ENCODE peak calls at places on chromosomes 3 and 15, in four cellular contexts. B, U, C and X are unnamed samples.

GRCh38 chr3:192409203-192409837 is 318.0 kb downstream of the FGF12 start:
- DNase-seq in B (no peak), U (peak), C (peak), X (no peak)

GRCh38 chr15:77895742-77896141 is 181.8 kb downstream of the TBC1D2B start:
- DNase-seq in B (no peak), U (no peak), C (no peak), X (no peak)

GRCh38 chr15:62125763-62126162 is 39.3 kb downstream of the C2CD4B start:
- DNase-seq in B (no peak), U (no peak), C (no peak), X (peak)

GRCh38 chr15:66622677-66623076 is 56.9 kb upstream of the LCTL start:
- DNase-seq in B (no peak), U (no peak), C (no peak), X (no peak)

GRCh38 chr3:25493786-25494185 is 65.7 kb downstream of the RARB start:
- DNase-seq in B (no peak), U (no peak), C (no peak), X (no peak)

GRCh38 chr3:123339302-123339701 is 109.6 kb downstream of the ADCY5 start:
- DNase-seq in B (no peak), U (no peak), C (no peak), X (no peak)

GRCh38 chr3:152937234-152937633 is 102.3 kb downstream of the P2RY1 start:
- DNase-seq in B (no peak), U (no peak), C (no peak), X (no peak)

GRCh38 chr15:25905140-25905539 is 42.0 kb upstream of the ATP10A start:
- DNase-seq in B (no peak), U (no peak), C (no peak), X (no peak)

GRCh38 chr3:119314821-119315220 is 20.6 kb downstream of the ARHGAP31 start:
- DNase-seq in B (no peak), U (no peak), C (no peak), X (no peak)

GRCh38 chr3:31164398-31164797 is 269.9 kb upstream of the GADL1 start:
- DNase-seq in B (no peak), U (no peak), C (no peak), X (no peak)

GRCh38 chr3:31167666-31168065 is 273.2 kb upstream of the GADL1 start:
- DNase-seq in B (no peak), U (no peak), C (no peak), X (no peak)

GRCh38 chr3:31165399-31165860 is 271.0 kb upstream of the GADL1 start:
- DNase-seq in B (no peak), U (no peak), C (no peak), X (no peak)

GRCh38 chr3:31161889-31162288 is 267.4 kb upstream of the GADL1 start:
- DNase-seq in B (no peak), U (no peak), C (no peak), X (no peak)

GRCh38 chr3:31166249-31166885 is 271.9 kb upstream of the GADL1 start:
- DNase-seq in B (no peak), U (peak), C (no peak), X (peak)
- H3K4me3 ChIP-seq in B (no peak), U (no peak), C (no peak), X (no peak)

DNA sequence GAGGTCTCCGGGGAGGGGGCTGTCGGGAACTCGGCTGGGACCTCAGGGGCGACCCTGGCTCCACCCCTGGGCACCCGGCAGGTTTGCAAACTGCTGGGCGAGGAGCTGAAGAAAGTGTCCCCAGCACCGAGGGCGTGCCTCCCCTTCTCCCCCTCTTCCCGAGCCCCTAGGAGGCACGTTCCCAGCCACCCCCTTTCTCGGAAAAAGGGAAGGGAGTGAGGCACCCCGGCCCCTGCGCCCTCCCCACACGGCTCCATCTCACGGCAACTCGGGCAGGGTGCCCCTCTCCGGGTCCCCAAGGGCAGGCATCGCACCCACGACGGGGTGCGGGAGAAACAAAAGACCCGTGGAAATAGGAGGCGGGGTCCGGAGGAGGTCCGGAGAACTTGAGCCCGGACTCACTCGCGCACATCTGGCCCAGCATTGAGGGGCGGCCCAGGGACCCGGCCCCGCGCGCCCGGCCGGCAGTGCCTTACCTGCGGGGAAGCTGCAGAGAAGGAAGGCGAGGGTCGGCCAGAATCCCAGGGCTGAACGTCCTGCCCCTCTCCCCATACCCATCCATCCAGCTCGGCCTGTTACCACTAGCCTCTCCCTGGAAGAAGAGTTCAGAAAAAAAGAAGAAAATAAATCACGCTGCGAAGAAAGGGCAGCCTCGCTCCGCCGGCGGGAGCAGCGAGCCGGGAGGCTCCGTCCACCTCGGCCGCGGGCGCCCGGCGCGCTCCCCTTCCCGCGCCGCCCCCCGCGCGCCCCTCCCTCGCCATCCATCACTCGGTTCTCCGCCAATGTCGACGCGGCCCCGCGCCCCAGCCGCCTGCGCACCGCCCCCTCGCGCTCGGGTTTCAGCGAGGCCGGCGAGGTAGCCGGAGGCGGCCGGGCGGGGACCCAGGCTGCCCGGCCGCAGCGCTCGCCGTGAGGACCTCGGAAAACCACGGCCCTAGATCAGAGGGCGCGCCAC is 16.3 kb downstream of the RGMA start:
- DNase-seq in B (no peak), U (peak), C (peak), X (no peak)
- H3K4me3 ChIP-seq in B (no peak), U (peak), C (peak), X (peak)

GRCh38 chr3:129973853-129974252 is 667 bp upstream of the TRH start:
- DNase-seq in B (no peak), U (no peak), C (no peak), X (no peak)

GRCh38 chr3:129974451-129975331 is at the start of gene TRH:
- DNase-seq in B (no peak), U (no peak), C (peak), X (no peak)

GRCh38 chr3:129979891-129980290 is 5.4 kb downstream of the TRH start:
- DNase-seq in B (no peak), U (no peak), C (no peak), X (no peak)

GRCh38 chr3:129975332-129976090 is 991 bp downstream of the TRH start:
- DNase-seq in B (no peak), U (no peak), C (no peak), X (no peak)

DNA sequence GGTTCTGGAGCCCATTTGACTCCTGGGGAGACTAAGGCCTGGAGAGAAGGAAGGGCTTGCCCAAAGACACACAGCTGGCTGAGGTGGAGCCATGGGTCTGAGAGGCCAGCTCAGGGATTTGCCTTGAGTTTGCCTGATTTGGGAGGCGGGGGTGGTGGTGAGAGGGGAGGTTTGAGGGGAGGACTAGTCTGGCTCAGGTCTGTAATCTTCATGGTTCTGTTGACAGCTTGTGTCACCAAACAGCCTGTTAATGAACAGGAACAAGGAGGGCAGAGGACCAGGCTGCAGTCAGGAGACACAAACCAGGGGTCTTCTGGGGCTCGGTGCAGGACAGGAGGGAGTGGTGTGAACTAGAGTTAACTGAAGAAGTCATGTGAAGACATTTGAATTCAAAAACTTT is 3.6 kb downstream of the TRH start:
- DNase-seq in B (no peak), U (no peak), C (no peak), X (no peak)
- H3K4me3 ChIP-seq in B (no peak), U (no peak), C (no peak), X (no peak)

DNA sequence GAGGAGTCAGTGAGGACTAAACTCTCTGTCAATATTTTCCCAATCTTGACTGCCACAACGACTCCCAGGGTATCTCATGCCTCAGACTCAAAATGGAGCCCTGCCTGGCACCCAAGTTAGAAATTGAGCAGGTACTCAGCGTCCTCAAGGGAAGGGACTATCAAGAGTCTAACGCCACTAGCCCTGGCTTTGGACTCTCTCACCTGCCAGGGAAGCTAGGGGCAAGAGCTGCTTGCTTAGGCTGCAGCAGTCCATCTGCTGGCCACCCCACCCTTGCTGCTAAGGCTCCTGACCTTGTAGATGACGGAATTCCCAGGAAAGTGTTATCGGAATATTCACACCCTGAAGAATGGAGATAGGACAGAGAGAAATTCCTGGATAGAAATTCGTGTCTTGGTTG is 33.0 kb downstream of the ZIC4 start:
- DNase-seq in B (no peak), U (no peak), C (no peak), X (no peak)
- H3K4me3 ChIP-seq in B (no peak), U (no peak), C (no peak), X (no peak)

GRCh38 chr3:42071720-42072582 is 19.2 kb upstream of the TRAK1 start:
- DNase-seq in B (no peak), U (no peak), C (no peak), X (peak)
- H3K4me3 ChIP-seq in B (no peak), U (no peak), C (no peak), X (peak)

DNA sequence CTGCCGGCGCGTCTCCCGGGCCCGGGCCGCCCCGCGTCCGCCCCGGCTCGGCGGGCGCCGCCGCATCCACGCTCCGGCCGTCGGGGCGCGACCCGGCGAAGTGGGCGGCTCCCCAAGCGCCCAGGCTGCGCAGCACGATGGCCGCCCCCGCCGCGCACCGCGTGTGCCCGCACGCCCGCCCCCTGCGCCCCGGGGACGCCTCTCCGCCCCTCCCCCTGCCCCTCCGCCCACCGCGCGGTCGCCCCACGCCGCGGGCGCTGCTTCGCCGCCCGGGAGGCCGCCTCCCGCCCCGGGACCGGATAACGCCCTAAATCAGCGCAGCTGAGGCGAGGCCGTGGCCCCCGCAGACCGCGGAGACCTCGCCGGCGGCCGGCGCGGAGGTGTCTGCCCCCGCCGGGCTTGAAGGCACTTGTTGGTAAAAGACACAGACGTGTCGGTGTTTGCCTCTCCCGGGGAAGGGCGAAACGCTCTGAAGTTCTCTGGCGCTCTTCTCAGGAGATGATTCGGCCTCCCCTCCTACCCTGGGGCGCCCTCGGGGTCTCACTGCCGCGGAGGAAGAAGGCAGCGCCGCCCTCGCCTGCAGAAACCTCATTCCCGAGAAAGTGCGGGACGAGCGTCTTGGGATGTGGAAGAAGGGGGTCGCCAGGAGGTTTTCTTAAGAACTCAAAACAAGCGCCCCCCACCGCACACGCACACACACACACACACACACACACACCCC is at the start of gene BNC1:
- DNase-seq in B (no peak), U (no peak), C (no peak), X (no peak)
- H3K4me3 ChIP-seq in B (no peak), U (no peak), C (peak), X (no peak)